ENCODE peak calls at places on chromosomes 4 and X, in nine cellular contexts. One of them, this sample, is unnamed.

GRCh38 chr4:100872811-100873210 is 355.0 kb upstream of the EMCN start:
- DNase-seq in fibroblast of mammary gland: peak
- DNase-seq in AG04450: no peak
- DNase-seq in germinal center: no peak
- DNase-seq in mammary epithelial cell: peak
- DNase-seq in cardiac fibroblast: no peak
- DNase-seq in NCI-H1092 treated with DMSO at 0.1 percent for 48 hours: no peak
- DNase-seq in upper lobe of right lung: no peak
- DNase-seq in NCI-H2171 treated with DMSO at 0.1 percent for 48 hours: no peak
- DNase-seq in this sample: no peak

GRCh38 chr4:5037553-5038551 is 13.4 kb upstream of the STK32B start:
- DNase-seq in fibroblast of mammary gland: peak
- DNase-seq in AG04450: peak
- DNase-seq in germinal center: no peak
- DNase-seq in mammary epithelial cell: peak
- DNase-seq in cardiac fibroblast: peak
- DNase-seq in NCI-H1092 treated with DMSO at 0.1 percent for 48 hours: no peak
- DNase-seq in upper lobe of right lung: no peak
- DNase-seq in NCI-H2171 treated with DMSO at 0.1 percent for 48 hours: no peak
- DNase-seq in this sample: peak

GRCh38 chr4:174058846-174059245 is 224.6 kb downstream of the FBXO8 start:
- DNase-seq in fibroblast of mammary gland: peak
- DNase-seq in AG04450: no peak
- DNase-seq in germinal center: no peak
- DNase-seq in mammary epithelial cell: no peak
- DNase-seq in cardiac fibroblast: peak
- DNase-seq in NCI-H1092 treated with DMSO at 0.1 percent for 48 hours: no peak
- DNase-seq in upper lobe of right lung: no peak
- DNase-seq in NCI-H2171 treated with DMSO at 0.1 percent for 48 hours: no peak
- DNase-seq in this sample: peak

GRCh38 chr4:29037501-29037900 is 1682.7 kb upstream of the PCDH7 start:
- DNase-seq in fibroblast of mammary gland: no peak
- DNase-seq in AG04450: no peak
- DNase-seq in germinal center: no peak
- DNase-seq in mammary epithelial cell: no peak
- DNase-seq in cardiac fibroblast: no peak
- DNase-seq in NCI-H1092 treated with DMSO at 0.1 percent for 48 hours: no peak
- DNase-seq in upper lobe of right lung: no peak
- DNase-seq in NCI-H2171 treated with DMSO at 0.1 percent for 48 hours: no peak
- DNase-seq in this sample: no peak

GRCh38 chrX:41335590-41336331 is 1.8 kb downstream of the DDX3X start:
- DNase-seq in fibroblast of mammary gland: peak
- DNase-seq in AG04450: no peak
- DNase-seq in germinal center: no peak
- DNase-seq in mammary epithelial cell: peak
- DNase-seq in cardiac fibroblast: peak
- DNase-seq in NCI-H1092 treated with DMSO at 0.1 percent for 48 hours: no peak
- DNase-seq in upper lobe of right lung: no peak
- DNase-seq in NCI-H2171 treated with DMSO at 0.1 percent for 48 hours: no peak
- DNase-seq in this sample: no peak

GRCh38 chr4:38385286-38386010 is 278.6 kb upstream of the KLF3 start:
- DNase-seq in fibroblast of mammary gland: peak
- DNase-seq in AG04450: no peak
- DNase-seq in germinal center: no peak
- DNase-seq in mammary epithelial cell: peak
- DNase-seq in cardiac fibroblast: no peak
- DNase-seq in NCI-H1092 treated with DMSO at 0.1 percent for 48 hours: no peak
- DNase-seq in upper lobe of right lung: no peak
- DNase-seq in NCI-H2171 treated with DMSO at 0.1 percent for 48 hours: no peak
- DNase-seq in this sample: no peak

GRCh38 chr4:3784469-3785291 is 18.5 kb downstream of the ADRA2C start:
- DNase-seq in fibroblast of mammary gland: no peak
- DNase-seq in AG04450: no peak
- DNase-seq in germinal center: no peak
- DNase-seq in mammary epithelial cell: peak
- DNase-seq in cardiac fibroblast: no peak
- DNase-seq in NCI-H1092 treated with DMSO at 0.1 percent for 48 hours: peak
- DNase-seq in upper lobe of right lung: no peak
- DNase-seq in NCI-H2171 treated with DMSO at 0.1 percent for 48 hours: peak
- DNase-seq in this sample: no peak

GRCh38 chr4:5941601-5942000 is 48.7 kb upstream of the CRMP1 start:
- DNase-seq in fibroblast of mammary gland: no peak
- DNase-seq in AG04450: no peak
- DNase-seq in germinal center: no peak
- DNase-seq in mammary epithelial cell: no peak
- DNase-seq in cardiac fibroblast: no peak
- DNase-seq in NCI-H1092 treated with DMSO at 0.1 percent for 48 hours: no peak
- DNase-seq in upper lobe of right lung: peak
- DNase-seq in NCI-H2171 treated with DMSO at 0.1 percent for 48 hours: no peak
- DNase-seq in this sample: no peak

GRCh38 chrX:112636951-112637541 is 42.7 kb downstream of the LHFPL1 start:
- DNase-seq in fibroblast of mammary gland: peak
- DNase-seq in AG04450: no peak
- DNase-seq in germinal center: no peak
- DNase-seq in mammary epithelial cell: no peak
- DNase-seq in cardiac fibroblast: peak
- DNase-seq in NCI-H1092 treated with DMSO at 0.1 percent for 48 hours: no peak
- DNase-seq in upper lobe of right lung: no peak
- DNase-seq in NCI-H2171 treated with DMSO at 0.1 percent for 48 hours: no peak
- DNase-seq in this sample: peak

GRCh38 chr4:143085224-143085623 is 99.5 kb upstream of the USP38 start:
- DNase-seq in fibroblast of mammary gland: no peak
- DNase-seq in AG04450: no peak
- DNase-seq in germinal center: no peak
- DNase-seq in mammary epithelial cell: no peak
- DNase-seq in cardiac fibroblast: peak
- DNase-seq in NCI-H1092 treated with DMSO at 0.1 percent for 48 hours: no peak
- DNase-seq in upper lobe of right lung: no peak
- DNase-seq in NCI-H2171 treated with DMSO at 0.1 percent for 48 hours: no peak
- DNase-seq in this sample: peak

GRCh38 chrX:20144491-20144890 is 2.9 kb upstream of the EIF1AX start:
- DNase-seq in fibroblast of mammary gland: peak
- DNase-seq in AG04450: no peak
- DNase-seq in germinal center: no peak
- DNase-seq in mammary epithelial cell: peak
- DNase-seq in cardiac fibroblast: peak
- DNase-seq in NCI-H1092 treated with DMSO at 0.1 percent for 48 hours: no peak
- DNase-seq in upper lobe of right lung: no peak
- DNase-seq in NCI-H2171 treated with DMSO at 0.1 percent for 48 hours: no peak
- DNase-seq in this sample: peak

GRCh38 chr4:83961575-83961974 is 425.7 kb downstream of the GPAT3 start:
- DNase-seq in fibroblast of mammary gland: peak
- DNase-seq in AG04450: no peak
- DNase-seq in germinal center: no peak
- DNase-seq in mammary epithelial cell: no peak
- DNase-seq in cardiac fibroblast: peak
- DNase-seq in NCI-H1092 treated with DMSO at 0.1 percent for 48 hours: no peak
- DNase-seq in upper lobe of right lung: no peak
- DNase-seq in NCI-H2171 treated with DMSO at 0.1 percent for 48 hours: no peak
- DNase-seq in this sample: peak

GRCh38 chr4:85696661-85697060 is 221.7 kb downstream of the ARHGAP24 start:
- DNase-seq in fibroblast of mammary gland: no peak
- DNase-seq in AG04450: no peak
- DNase-seq in germinal center: no peak
- DNase-seq in mammary epithelial cell: no peak
- DNase-seq in cardiac fibroblast: no peak
- DNase-seq in NCI-H1092 treated with DMSO at 0.1 percent for 48 hours: no peak
- DNase-seq in upper lobe of right lung: no peak
- DNase-seq in NCI-H2171 treated with DMSO at 0.1 percent for 48 hours: no peak
- DNase-seq in this sample: no peak

GRCh38 chr4:118173126-118173525 is 138.8 kb downstream of the NDST3 start:
- DNase-seq in fibroblast of mammary gland: no peak
- DNase-seq in AG04450: no peak
- DNase-seq in germinal center: no peak
- DNase-seq in mammary epithelial cell: no peak
- DNase-seq in cardiac fibroblast: no peak
- DNase-seq in NCI-H1092 treated with DMSO at 0.1 percent for 48 hours: no peak
- DNase-seq in upper lobe of right lung: no peak
- DNase-seq in NCI-H2171 treated with DMSO at 0.1 percent for 48 hours: no peak
- DNase-seq in this sample: peak

GRCh38 chr4:185723619-185724150 is 88.3 kb downstream of the SORBS2 start:
- DNase-seq in fibroblast of mammary gland: no peak
- DNase-seq in AG04450: no peak
- DNase-seq in germinal center: no peak
- DNase-seq in mammary epithelial cell: no peak
- DNase-seq in cardiac fibroblast: peak
- DNase-seq in NCI-H1092 treated with DMSO at 0.1 percent for 48 hours: no peak
- DNase-seq in upper lobe of right lung: no peak
- DNase-seq in NCI-H2171 treated with DMSO at 0.1 percent for 48 hours: no peak
- DNase-seq in this sample: no peak